ENCODE peak calls at places on chromosomes 7 and 10, in six cellular contexts. Q, Y, Z, P, T and V are unnamed samples.

GRCh38 chr7:130490888-130491771 is 755 bp upstream of the MEST start:
- DNase-seq in Q (peak), Y (no peak), Z (peak), P (no peak), T (peak), V (no peak)

GRCh38 chr7:45564485-45564884 is 9.7 kb upstream of the ADCY1 start:
- DNase-seq in Q (no peak), Y (no peak), Z (peak), P (no peak), T (no peak), V (no peak)

GRCh38 chr7:2670720-2671391 is 17.1 kb upstream of the AMZ1 start:
- DNase-seq in Q (peak), Y (peak), Z (peak), P (peak), T (peak), V (peak)

GRCh38 chr7:66837007-66837406 is 84.0 kb upstream of the TMEM248 start:
- DNase-seq in Q (peak), Y (peak), Z (no peak), P (no peak), T (peak), V (peak)

GRCh38 chr7:40401406-40401805 is 266.6 kb downstream of the SUGCT start:
- DNase-seq in Q (no peak), Y (no peak), Z (no peak), P (no peak), T (no peak), V (no peak)

GRCh38 chr10:93346712-93347111 is 135.4 kb downstream of the MYOF start:
- DNase-seq in Q (no peak), Y (no peak), Z (no peak), P (no peak), T (no peak), V (no peak)

GRCh38 chr7:1678070-1678543 is 8.0 kb downstream of the ELFN1 start:
- DNase-seq in Q (no peak), Y (no peak), Z (peak), P (no peak), T (peak), V (peak)

GRCh38 chr10:120586471-120586872 is 129.4 kb downstream of the PLPP4 start:
- DNase-seq in Q (no peak), Y (no peak), Z (peak), P (no peak), T (no peak), V (no peak)

GRCh38 chr7:152136623-152137022 is 111.1 kb downstream of the GALNT11 start:
- DNase-seq in Q (peak), Y (no peak), Z (no peak), P (no peak), T (no peak), V (no peak)

GRCh38 chr7:8172372-8173354 is 89.3 kb downstream of the ICA1 start:
- DNase-seq in Q (no peak), Y (no peak), Z (no peak), P (no peak), T (no peak), V (no peak)